ENCODE peak calls at places on chromosomes 3 and 15, in eight cellular contexts. Y is Panc1, I is upper lobe of left lung, A is HCT116, C is GM23338, R is HepG2, O is K562, Q is GM12878. E is an unnamed sample.

GRCh38 chr3:133413166-133414020 is 13.5 kb downstream of the BFSP2 start:
- ATAC-seq in Y (peak; percentile 82), I (no peak), A (peak; percentile 39), C (peak; percentile 45), R (peak; percentile 59), O (peak; percentile 65), Q (peak; percentile 64), E (peak; percentile 48)

GRCh38 chr3:194592798-194593752 is 40.1 kb downstream of the TMEM44 start:
- ATAC-seq in Y (peak; percentile 94), I (peak; percentile 66), A (peak; percentile 89), C (no peak), R (no peak), O (no peak), Q (peak; percentile 70), E (no peak)

GRCh38 chr3:184388164-184388935 is 8.5 kb downstream of the CHRD start:
- ATAC-seq in Y (no peak), I (no peak), A (no peak), C (no peak), R (no peak), O (no peak), Q (no peak), E (no peak)

GRCh38 chr15:70048196-70048565 is 49.5 kb downstream of the TLE3 start:
- ATAC-seq in Y (no peak), I (no peak), A (no peak), C (no peak), R (no peak), O (no peak), Q (no peak), E (no peak)

GRCh38 chr3:186137051-186137685 is 28.3 kb upstream of the ETV5 start:
- ATAC-seq in Y (no peak), I (no peak), A (no peak), C (no peak), R (no peak), O (no peak), Q (no peak), E (no peak)

GRCh38 chr15:99929266-99929665 is 196.0 kb upstream of the LYSMD4 start:
- ATAC-seq in Y (no peak), I (no peak), A (no peak), C (peak; percentile 82), R (no peak), O (no peak), Q (no peak), E (no peak)

GRCh38 chr3:34837848-34838741 is 801.2 kb upstream of the ARPP21 start:
- ATAC-seq in Y (no peak), I (no peak), A (no peak), C (no peak), R (no peak), O (no peak), Q (no peak), E (no peak)

GRCh38 chr3:113273604-113274003 is 62.2 kb downstream of the BOC start:
- ATAC-seq in Y (no peak), I (no peak), A (no peak), C (no peak), R (no peak), O (no peak), Q (no peak), E (no peak)

GRCh38 chr3:160114352-160114751 is 110.9 kb upstream of the C3orf80 start:
- ATAC-seq in Y (peak; percentile 21), I (no peak), A (no peak), C (no peak), R (no peak), O (no peak), Q (no peak), E (no peak)
- TF ChIP-seq POLR2AphosphoS5 in Y (no peak), I (no peak), A (no peak), C (no peak), R (no peak), O (no peak), Q (no peak), E (no peak)

GRCh38 chr3:57059416-57059815 is 1.0 kb upstream of the SPATA12 start:
- ATAC-seq in Y (no peak), I (no peak), A (no peak), C (no peak), R (no peak), O (no peak), Q (peak; percentile 49), E (no peak)
- H3K27ac ChIP-seq in Y (peak overlapping the region; percentile 44), I (no peak overlapping the region), A (peak overlapping the region; percentile 81), C (peak overlapping the region; percentile 26), R (no peak overlapping the region), O (no peak overlapping the region), Q (no peak overlapping the region), E (no peak overlapping the region)

GRCh38 chr15:41661078-41661528 is 898 bp downstream of the MGA start:
- ATAC-seq in Y (peak; percentile 49), I (no peak), A (no peak), C (peak; percentile 2), R (peak; percentile 34), O (no peak), Q (peak; percentile 25), E (no peak)
- H3K4me3 ChIP-seq in Y (peak overlapping the region; percentile 71), I (peak overlapping the region; percentile 50), A (peak overlapping the region; percentile 52), C (peak overlapping the region; percentile 55), R (peak overlapping the region; percentile 61), O (peak overlapping the region; percentile 51), Q (peak overlapping the region; percentile 85), E (peak overlapping the region; percentile 63)

GRCh38 chr3:94256888-94257813 is 194.3 kb downstream of the NSUN3 start:
- ATAC-seq in Y (no peak), I (no peak), A (no peak), C (no peak), R (no peak), O (no peak), Q (no peak), E (no peak)
- TF ChIP-seq POLR2AphosphoS5 in Y (no peak), I (no peak), A (no peak), C (no peak), R (no peak), O (no peak), Q (no peak), E (no peak)

DNA sequence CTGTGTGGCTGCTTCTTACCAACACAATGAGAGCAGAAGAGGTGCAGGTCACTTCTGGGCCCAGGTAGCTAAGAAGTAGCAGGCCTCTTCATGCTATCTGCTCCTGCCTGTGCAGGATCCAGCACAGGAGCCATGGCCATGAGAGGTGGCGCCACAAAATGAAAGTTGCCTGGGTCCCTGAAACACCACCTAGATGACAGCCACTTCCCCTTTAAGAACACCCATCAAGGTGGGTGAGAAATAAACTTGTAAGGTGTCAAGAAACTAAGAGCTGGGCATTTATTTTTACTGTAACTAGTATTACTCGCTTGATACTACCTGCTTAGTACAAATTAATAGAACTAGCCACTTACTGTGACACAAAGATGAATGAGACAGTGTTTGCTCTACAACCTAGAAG is 484.6 kb upstream of the TBL1XR1 start:
- ATAC-seq in Y (no peak), I (no peak), A (no peak), C (no peak), R (no peak), O (no peak), Q (no peak), E (no peak)
- H3K27ac ChIP-seq in Y (peak overlapping the region; percentile 26), I (no peak overlapping the region), A (no peak overlapping the region), C (no peak overlapping the region), R (no peak overlapping the region), O (no peak overlapping the region), Q (no peak overlapping the region), E (no peak overlapping the region)

GRCh38 chr15:48897144-48897814 is 19.3 kb downstream of the EID1 start:
- ATAC-seq in Y (no peak), I (no peak), A (no peak), C (peak; percentile 78), R (peak; percentile 60), O (peak; percentile 81), Q (peak; percentile 75), E (peak; percentile 74)
- H3K4me3 ChIP-seq in Y (peak overlapping the region; percentile 9), I (no peak overlapping the region), A (no peak overlapping the region), C (no peak overlapping the region), R (no peak overlapping the region), O (peak overlapping the region; percentile 24), Q (no peak overlapping the region), E (peak overlapping the region; percentile 35)

DNA sequence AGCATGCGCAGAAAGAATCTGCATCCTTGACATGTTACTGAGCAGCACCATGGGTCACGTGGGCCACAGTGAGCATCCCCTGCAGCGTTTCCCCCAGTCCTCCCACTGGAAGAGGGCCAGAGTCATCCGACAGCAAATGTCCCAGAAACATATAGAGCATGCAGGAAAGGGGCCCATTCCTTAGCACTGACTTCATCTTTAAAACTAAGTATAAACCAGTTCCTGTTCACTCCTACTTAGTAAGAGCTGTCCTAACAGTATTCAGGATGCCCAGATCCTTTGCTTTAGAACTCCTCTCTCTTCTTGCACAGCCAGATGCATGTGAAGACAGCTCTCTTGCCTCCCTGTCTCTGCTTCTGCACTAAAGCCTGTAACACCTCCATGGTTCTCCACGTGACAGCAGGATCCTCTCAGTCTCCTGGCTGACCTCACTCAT is 79.3 kb upstream of the OXTR start:
- ATAC-seq in Y (no peak), I (no peak), A (no peak), C (no peak), R (no peak), O (no peak), Q (no peak), E (no peak)
- TF ChIP-seq POLR2AphosphoS5 in Y (no peak), I (no peak), A (no peak), C (no peak), R (no peak), O (no peak), Q (no peak), E (no peak)

DNA sequence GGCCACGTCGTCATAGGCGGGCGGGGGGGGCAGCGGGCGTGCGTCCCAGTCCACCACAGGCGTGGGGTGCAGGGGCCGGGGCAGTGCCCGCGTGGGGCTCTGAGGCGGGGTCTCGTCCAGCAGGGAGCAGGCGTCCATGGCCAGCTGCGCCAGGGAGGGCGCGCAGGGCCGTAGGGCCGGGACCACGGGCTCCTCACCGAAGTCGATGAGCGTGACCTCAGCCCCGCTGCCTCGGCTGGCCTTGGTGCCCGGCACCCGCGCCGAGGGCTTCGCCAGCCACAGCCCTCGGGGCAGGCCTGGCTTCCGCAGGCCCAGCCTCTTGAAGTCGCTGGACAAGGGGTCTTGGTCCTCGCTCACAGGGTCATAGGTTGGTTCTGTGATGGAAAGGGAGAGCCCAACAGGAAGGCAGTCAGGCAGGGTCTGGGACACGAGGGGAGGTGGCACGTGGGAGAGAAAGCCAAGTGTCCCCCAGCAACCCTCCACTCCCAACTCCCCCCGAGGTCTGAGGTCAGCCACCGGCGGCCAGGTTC is 40.0 kb downstream of the TNK2 start:
- ATAC-seq in Y (no peak), I (no peak), A (no peak), C (no peak), R (no peak), O (no peak), Q (no peak), E (no peak)
- H3K27ac ChIP-seq in Y (no peak overlapping the region), I (no peak overlapping the region), A (no peak overlapping the region), C (no peak overlapping the region), R (no peak overlapping the region), O (no peak overlapping the region), Q (no peak overlapping the region), E (no peak overlapping the region)

GRCh38 chr3:16509721-16510619 is 3.5 kb downstream of the RFTN1 start:
- ATAC-seq in Y (no peak), I (no peak), A (no peak), C (no peak), R (no peak), O (no peak), Q (peak; percentile 23), E (no peak)
- H3K4me3 ChIP-seq in Y (no peak overlapping the region), I (no peak overlapping the region), A (no peak overlapping the region), C (no peak overlapping the region), R (no peak overlapping the region), O (no peak overlapping the region), Q (peak overlapping the region; percentile 69), E (no peak overlapping the region)